ENCODE peak calls at places on chromosomes 6 and 20, in four cellular contexts. I, N, U and P are unnamed samples.
A peak's percentile ranks its signal among the peaks of the same experiment; 100 is the strongest.

GRCh38 chr20:4444404-4444803 is 277.3 kb upstream of the PRND start:
- DNase-seq in U (no peak), I (peak; percentile 46), N (no peak), P (no peak)

GRCh38 chr6:119209452-119210205 is 131.2 kb upstream of the FAM184A start:
- DNase-seq in U (peak; percentile 21), I (peak; percentile 15), N (no peak), P (no peak)

GRCh38 chr20:10115021-10115420 is 80.2 kb downstream of the ANKEF1 start:
- DNase-seq in U (no peak), N (no peak), I (peak; percentile 79), P (no peak)

GRCh38 chr6:142943746-142944125 is 1.2 kb downstream of the HIVEP2 start:
- DNase-seq in U (no peak), N (no peak), I (peak; percentile 48), P (peak; percentile 38)

GRCh38 chr6:89313006-89313405 is 2.1 kb downstream of the GABRR2 start:
- DNase-seq in N (no peak), I (peak; percentile 92), U (no peak), P (peak; percentile 32)

GRCh38 chr6:161169690-161170089 is 104.2 kb downstream of the AGPAT4 start:
- DNase-seq in I (peak; percentile 62), U (no peak), N (peak; percentile 88), P (peak; percentile 47)

GRCh38 chr6:159977242-159978214 is 8.6 kb downstream of the IGF2R start:
- DNase-seq in I (peak; percentile 69), N (peak; percentile 57), U (no peak), P (no peak)

GRCh38 chr6:3825851-3826581 is 23.2 kb upstream of the FAM50B start:
- DNase-seq in I (peak; percentile 97), N (no peak), U (no peak), P (peak; percentile 100)

GRCh38 chr6:85490516-85491248 is 40.8 kb downstream of the NT5E start:
- DNase-seq in I (peak; percentile 26), N (no peak), U (no peak), P (no peak)

GRCh38 chr6:1856381-1856780 is 246.7 kb downstream of the FOXC1 start:
- DNase-seq in U (peak; percentile 60), I (peak; percentile 75), N (no peak), P (peak; percentile 21)

GRCh38 chr6:144585217-144585814 is 300.2 kb downstream of the UTRN start:
- DNase-seq in N (peak; percentile 27), U (no peak), I (peak; percentile 58), P (peak; percentile 59)

DNA sequence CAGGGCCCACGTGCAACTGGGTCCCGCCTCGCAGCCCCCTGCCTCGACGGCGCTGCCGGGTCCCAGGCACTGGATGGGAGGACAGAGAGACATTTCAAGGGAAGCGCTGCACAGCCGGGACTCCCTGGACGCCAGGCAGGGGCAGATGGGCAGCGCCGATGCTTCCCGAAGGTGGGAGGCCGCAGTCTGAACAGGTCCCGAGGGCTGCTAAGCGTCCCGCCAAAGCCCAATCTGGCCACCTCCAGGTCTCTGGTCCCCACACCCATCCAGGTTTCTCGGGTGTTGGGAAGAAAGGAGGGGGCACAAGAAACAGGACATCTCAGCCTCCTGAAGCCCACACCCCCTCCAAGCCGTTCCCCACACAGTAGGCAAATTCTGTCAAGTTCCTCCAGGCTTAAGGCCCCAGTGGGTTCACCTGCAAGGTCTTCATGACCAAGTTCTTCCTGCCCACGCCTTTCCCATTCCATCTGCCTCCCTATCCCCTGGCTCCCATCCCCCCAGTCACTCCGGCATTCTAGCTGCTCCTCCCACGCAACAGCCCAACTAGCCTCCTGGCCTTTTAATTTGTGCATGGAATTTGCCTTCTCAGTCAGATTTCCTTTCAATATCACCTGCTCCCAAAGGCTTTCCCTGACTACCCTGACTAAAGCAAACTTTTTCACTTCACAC is 5.4 kb upstream of the CPXM1 start:
- DNase-seq in N (no peak), I (peak; percentile 29), U (no peak), P (no peak)
- TF ChIP-seq FOS in N (no peak), I (no peak), U (no peak), P (no peak)

GRCh38 chr6:33983109-33983475 is 162.8 kb downstream of the GRM4 start:
- DNase-seq in I (peak; percentile 1), N (peak; percentile 57), U (no peak), P (no peak)

GRCh38 chr6:33981861-33982260 is 164.0 kb downstream of the GRM4 start:
- DNase-seq in U (no peak), N (no peak), I (no peak), P (no peak)

GRCh38 chr6:33980176-33980805 is 165.6 kb downstream of the GRM4 start:
- DNase-seq in N (no peak), I (no peak), U (no peak), P (no peak)

GRCh38 chr6:33979750-33980149 is 166.1 kb downstream of the GRM4 start:
- DNase-seq in N (no peak), U (no peak), I (no peak), P (no peak)

GRCh38 chr6:33981421-33981820 is 164.5 kb downstream of the GRM4 start:
- DNase-seq in I (no peak), N (no peak), U (no peak), P (no peak)
- H3K27ac ChIP-seq in I (no peak overlapping the region), N (no peak overlapping the region), U (no peak overlapping the region), P (no peak overlapping the region)

GRCh38 chr6:150133686-150134085 is 9.2 kb upstream of the PPP1R14C start:
- DNase-seq in N (no peak), I (no peak), U (no peak), P (no peak)

GRCh38 chr6:150128425-150128824 is 14.4 kb upstream of the PPP1R14C start:
- DNase-seq in U (no peak), N (no peak), I (no peak), P (no peak)

GRCh38 chr6:150134280-150134920 is 8.4 kb upstream of the PPP1R14C start:
- DNase-seq in U (no peak), N (no peak), I (no peak), P (no peak)

GRCh38 chr6:150126641-150127291 is 16.1 kb upstream of the PPP1R14C start:
- DNase-seq in U (no peak), I (no peak), N (no peak), P (no peak)

DNA sequence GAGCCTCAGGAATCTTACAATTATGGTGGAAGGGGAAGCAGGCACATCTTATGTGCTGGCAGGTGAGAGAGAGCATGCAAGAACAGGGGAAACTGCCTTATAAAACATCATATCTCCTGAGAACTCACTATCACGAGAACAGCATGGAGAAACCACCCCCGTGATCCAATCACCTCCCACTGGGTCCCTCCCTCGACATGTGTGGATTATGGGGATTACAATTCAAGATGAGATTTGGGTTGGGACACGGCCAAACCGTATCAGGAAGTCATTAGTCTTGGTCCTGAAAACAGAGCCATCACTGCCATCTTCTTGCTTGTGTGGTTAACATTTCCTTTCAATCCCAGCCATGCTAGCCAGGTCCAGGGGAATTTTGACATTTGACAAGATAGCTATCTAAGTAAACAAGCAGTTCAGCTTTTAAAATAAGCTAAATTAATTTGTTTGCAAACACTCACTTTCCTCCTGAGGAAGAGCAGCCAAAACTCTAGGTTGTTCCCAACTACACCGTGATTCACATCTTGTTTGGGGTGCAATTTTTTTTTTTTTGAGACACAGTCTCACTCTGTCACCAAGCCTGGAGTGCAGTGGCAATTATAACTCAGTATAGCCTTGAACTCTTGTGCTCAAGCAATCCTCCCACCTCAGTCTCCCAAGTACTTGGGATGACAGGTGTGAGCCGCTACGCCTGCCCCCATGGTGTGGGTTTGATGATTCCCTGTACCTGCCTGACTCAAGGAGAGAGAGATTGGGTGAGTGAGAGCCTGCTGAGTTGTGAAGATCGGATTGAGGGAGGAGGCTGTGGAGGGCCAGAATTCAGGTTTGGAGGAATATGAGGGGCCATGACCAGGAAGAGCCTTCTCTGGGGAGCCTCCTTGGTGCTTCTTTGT is 13.0 kb upstream of the PPP1R14C start:
- DNase-seq in N (no peak), U (no peak), I (no peak), P (no peak)
- TF ChIP-seq FOS in N (no peak), U (no peak), I (no peak), P (no peak)

GRCh38 chr6:24933868-24934401 is 1.8 kb downstream of the RIPOR2 start:
- DNase-seq in U (no peak), N (peak; percentile 56), I (no peak), P (peak; percentile 22)
- H3K27ac ChIP-seq in U (peak overlapping the region; percentile 75), N (no peak overlapping the region), I (no peak overlapping the region), P (no peak overlapping the region)

DNA sequence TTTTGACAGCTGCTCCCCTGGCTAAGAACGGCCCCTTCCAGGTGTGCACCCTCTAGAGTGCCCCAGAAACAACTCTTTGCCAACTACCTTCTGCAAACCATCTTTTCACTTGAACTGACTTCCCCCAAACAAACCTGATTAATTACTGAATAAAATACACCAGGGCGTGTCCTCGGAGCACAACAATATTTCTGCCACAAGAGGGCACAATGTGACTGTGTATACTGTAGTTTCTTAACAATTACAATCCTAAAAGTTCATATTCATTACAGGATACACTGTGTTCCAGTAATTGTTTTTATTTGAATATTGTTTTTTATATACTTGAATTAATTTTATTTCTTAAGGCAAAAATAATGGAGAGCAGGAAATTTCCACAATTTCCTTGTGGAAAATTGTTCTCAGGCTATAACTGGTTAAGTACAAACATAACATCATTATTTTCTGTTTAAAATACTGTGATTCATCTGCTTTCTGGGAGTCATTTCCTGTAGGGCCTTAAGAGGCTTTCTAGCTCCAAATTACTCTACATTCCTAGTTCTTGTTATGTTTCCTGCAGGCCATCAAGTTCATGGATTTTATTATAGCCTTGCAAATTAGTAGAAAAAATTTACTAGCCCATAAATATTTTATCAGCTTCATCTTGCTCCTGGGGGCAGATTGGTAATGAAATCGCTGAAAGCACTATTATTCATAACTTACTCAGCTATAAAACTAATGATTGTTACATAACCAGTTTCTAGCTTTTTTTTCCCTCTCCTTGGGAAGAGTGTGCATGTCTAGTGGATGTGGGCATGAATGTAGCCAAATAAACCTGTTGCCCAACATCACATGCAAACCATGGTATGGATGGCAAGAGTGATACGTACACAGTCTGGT is 51.9 kb upstream of the SLC22A16 start:
- DNase-seq in U (peak; percentile 28), I (peak; percentile 88), N (peak; percentile 51), P (peak; percentile 91)
- TF ChIP-seq FOS in U (no peak), I (peak; percentile 18), N (no peak), P (peak; percentile 95)

GRCh38 chr20:57756213-57756612 is 46.4 kb upstream of the PMEPA1 start:
- DNase-seq in I (no peak), U (no peak), N (no peak), P (no peak)

GRCh38 chr20:57756921-57757320 is 47.1 kb upstream of the PMEPA1 start:
- DNase-seq in I (no peak), N (no peak), U (no peak), P (no peak)

GRCh38 chr20:57754190-57754589 is 44.4 kb upstream of the PMEPA1 start:
- DNase-seq in I (no peak), U (no peak), N (no peak), P (no peak)

GRCh38 chr20:57753332-57754164 is 43.7 kb upstream of the PMEPA1 start:
- DNase-seq in N (no peak), I (no peak), U (no peak), P (no peak)

DNA sequence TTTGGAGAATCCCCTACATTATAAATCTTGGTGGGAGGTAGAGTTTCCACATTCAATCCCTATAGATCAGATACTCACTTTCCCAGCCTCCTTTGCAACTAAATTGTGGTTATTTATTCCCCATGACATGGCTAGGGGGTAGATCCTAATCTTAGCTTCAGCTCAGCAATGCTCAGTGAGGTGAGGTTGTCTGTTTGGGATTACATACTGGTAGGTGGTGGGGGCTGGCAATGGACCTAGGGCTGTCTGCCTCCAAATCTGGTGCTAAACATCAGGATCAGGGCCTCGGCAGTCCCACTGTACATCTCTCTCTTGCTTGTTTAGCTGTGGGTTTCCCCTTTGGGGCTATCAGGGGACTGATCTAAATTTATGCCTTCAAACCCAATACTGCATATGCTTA is 45.8 kb upstream of the PMEPA1 start:
- DNase-seq in I (no peak), U (no peak), N (no peak), P (no peak)
- H3K27ac ChIP-seq in I (no peak overlapping the region), U (no peak overlapping the region), N (no peak overlapping the region), P (no peak overlapping the region)